ENCODE peak calls at places on chromosome 7, in seven cellular contexts. Q is HepG2, P is T47D, K is K562, I is SK-N-SH, H is GM12878, E is H1. M is an unnamed sample.

GRCh38 chr7:72336887-72337821 is 75.0 kb downstream of the CALN1 start:
- DNase-seq in Q (no peak), P (no peak), K (no peak), I (peak; percentile 36), H (no peak), E (no peak), M (no peak)

GRCh38 chr7:70027864-70028263 is 429.6 kb downstream of the AUTS2 start:
- DNase-seq in Q (no peak), P (no peak), K (no peak), I (no peak), H (no peak), E (no peak), M (no peak)

GRCh38 chr7:84073476-84073875 is 121.1 kb downstream of the SEMA3A start:
- DNase-seq in Q (peak; percentile 44), P (no peak), K (no peak), I (no peak), H (no peak), E (no peak), M (no peak)

GRCh38 chr7:2513702-2514101 is 5.9 kb upstream of the LFNG start:
- DNase-seq in Q (no peak), P (no peak), K (no peak), I (peak; percentile 99), H (no peak), E (no peak), M (no peak)

GRCh38 chr7:106659963-106660861 is 746 bp downstream of the CCDC71L start:
- DNase-seq in Q (no peak), P (peak; percentile 77), K (peak; percentile 89), I (peak; percentile 94), H (peak; percentile 51), E (peak; percentile 76), M (peak; percentile 75)

GRCh38 chr7:22821702-22822485 is 755 bp downstream of the TOMM7 start:
- DNase-seq in Q (no peak), P (no peak), K (no peak), I (no peak), H (no peak), E (no peak), M (no peak)

GRCh38 chr7:34672430-34672829 is 14.4 kb downstream of the NPSR1 start:
- DNase-seq in Q (no peak), P (no peak), K (no peak), I (no peak), H (no peak), E (no peak), M (no peak)

GRCh38 chr7:42181566-42181965 is 55.4 kb downstream of the GLI3 start:
- DNase-seq in Q (no peak), P (no peak), K (no peak), I (no peak), H (no peak), E (no peak), M (no peak)

GRCh38 chr7:1080918-1081255 is 7.0 kb upstream of the GPER1 start:
- DNase-seq in Q (no peak), P (no peak), K (no peak), I (no peak), H (no peak), E (no peak), M (no peak)

GRCh38 chr7:75906991-75907667 is 7.8 kb upstream of the POR start:
- DNase-seq in Q (peak; percentile 97), P (no peak), K (no peak), I (no peak), H (no peak), E (no peak), M (no peak)

GRCh38 chr7:36784991-36785940 is 61.0 kb upstream of the AOAH start:
- DNase-seq in Q (no peak), P (no peak), K (no peak), I (no peak), H (peak; percentile 61), E (no peak), M (no peak)

GRCh38 chr7:27174077-27175004 is at the start of gene HOXA10:
- DNase-seq in Q (no peak), P (no peak), K (no peak), I (no peak), H (no peak), E (no peak), M (no peak)

GRCh38 chr7:105011771-105012502 is 2.1 kb upstream of the KMT2E start:
- DNase-seq in Q (no peak), P (no peak), K (no peak), I (no peak), H (no peak), E (no peak), M (no peak)

GRCh38 chr7:17680943-17681351 is 259.3 kb downstream of the SNX13 start:
- DNase-seq in Q (peak; percentile 11), P (no peak), K (no peak), I (no peak), H (no peak), E (no peak), M (peak; percentile 12)

GRCh38 chr7:34086064-34086463 is 180.7 kb downstream of the BMPER start:
- DNase-seq in Q (no peak), P (no peak), K (no peak), I (no peak), H (no peak), E (no peak), M (no peak)

GRCh38 chr7:22433710-22434460 is 66.1 kb downstream of the STEAP1B start:
- DNase-seq in Q (peak; percentile 93), P (no peak), K (peak; percentile 67), I (no peak), H (no peak), E (peak; percentile 33), M (no peak)

GRCh38 chr7:113629244-113629643 is 289.6 kb downstream of the PPP1R3A start:
- DNase-seq in Q (no peak), P (no peak), K (no peak), I (no peak), H (no peak), E (no peak), M (no peak)

GRCh38 chr7:74527842-74528241 is 74.1 kb downstream of the GTF2IRD1 start:
- DNase-seq in Q (no peak), P (no peak), K (no peak), I (no peak), H (no peak), E (no peak), M (no peak)

GRCh38 chr7:6520163-6520981 is 30.9 kb downstream of the GRID2IP start:
- DNase-seq in Q (no peak), P (no peak), K (no peak), I (no peak), H (no peak), E (no peak), M (no peak)

GRCh38 chr7:86534641-86535040 is 109.1 kb upstream of the GRM3 start:
- DNase-seq in Q (no peak), P (no peak), K (no peak), I (no peak), H (no peak), E (no peak), M (no peak)

GRCh38 chr7:108196004-108196403 is 65.8 kb upstream of the LAMB4 start:
- DNase-seq in Q (no peak), P (no peak), K (no peak), I (no peak), H (no peak), E (no peak), M (no peak)

GRCh38 chr7:10998984-10999757 is 25.5 kb downstream of the PHF14 start:
- DNase-seq in Q (peak; percentile 65), P (no peak), K (no peak), I (no peak), H (no peak), E (no peak), M (no peak)

GRCh38 chr7:35570926-35571325 is 124.0 kb downstream of the HERPUD2 start:
- DNase-seq in Q (no peak), P (no peak), K (no peak), I (no peak), H (no peak), E (no peak), M (no peak)

GRCh38 chr7:55130079-55130476 is 111.3 kb downstream of the EGFR start:
- DNase-seq in Q (no peak), P (no peak), K (no peak), I (no peak), H (no peak), E (no peak), M (no peak)
- TF ChIP-seq JUND in Q (no peak), P (no peak), K (no peak), I (no peak), H (no peak), E (no peak), M (no peak)

GRCh38 chr7:29639887-29640600 is 76.4 kb downstream of the PRR15 start:
- DNase-seq in Q (no peak), P (no peak), K (no peak), I (no peak), H (no peak), E (no peak), M (no peak)
- TF ChIP-seq JUND in Q (no peak), P (no peak), K (no peak), I (no peak), H (no peak), E (no peak), M (no peak)

DNA sequence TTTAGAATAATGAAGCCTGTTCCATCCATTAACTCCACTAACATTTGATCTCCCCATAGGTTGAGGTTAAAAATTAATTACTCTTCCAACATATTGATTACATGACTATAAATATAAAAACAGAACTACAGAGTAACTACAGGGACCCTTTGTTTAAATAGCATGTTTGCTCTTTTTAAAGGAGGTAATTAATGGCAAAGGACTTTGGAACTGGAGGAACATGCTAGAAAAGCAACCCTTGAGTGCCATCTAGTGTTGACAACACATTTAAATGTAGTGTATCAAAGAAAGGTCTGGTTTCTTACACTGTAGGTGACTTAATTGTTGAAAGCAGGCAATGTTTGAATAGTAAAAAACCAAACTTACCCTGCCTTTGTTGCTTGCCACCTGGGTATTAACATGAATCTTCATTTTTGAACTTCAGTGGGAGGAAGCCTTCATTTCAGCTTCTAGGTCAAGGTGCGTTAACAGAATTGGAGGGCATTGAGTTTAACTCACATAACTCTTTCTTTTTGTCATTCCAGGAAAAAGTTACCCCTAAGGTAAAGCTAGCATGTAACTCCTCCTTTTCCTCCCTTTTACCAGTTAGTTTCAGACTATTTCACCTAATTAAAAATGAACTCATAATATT is 52.6 kb upstream of the CAPZA2 start:
- DNase-seq in Q (peak; percentile 92), P (no peak), K (peak; percentile 41), I (peak; percentile 47), H (no peak), E (no peak), M (peak; percentile 67)
- TF ChIP-seq JUND in Q (no peak), P (no peak), K (no peak), I (no peak), H (no peak), E (no peak), M (no peak)

DNA sequence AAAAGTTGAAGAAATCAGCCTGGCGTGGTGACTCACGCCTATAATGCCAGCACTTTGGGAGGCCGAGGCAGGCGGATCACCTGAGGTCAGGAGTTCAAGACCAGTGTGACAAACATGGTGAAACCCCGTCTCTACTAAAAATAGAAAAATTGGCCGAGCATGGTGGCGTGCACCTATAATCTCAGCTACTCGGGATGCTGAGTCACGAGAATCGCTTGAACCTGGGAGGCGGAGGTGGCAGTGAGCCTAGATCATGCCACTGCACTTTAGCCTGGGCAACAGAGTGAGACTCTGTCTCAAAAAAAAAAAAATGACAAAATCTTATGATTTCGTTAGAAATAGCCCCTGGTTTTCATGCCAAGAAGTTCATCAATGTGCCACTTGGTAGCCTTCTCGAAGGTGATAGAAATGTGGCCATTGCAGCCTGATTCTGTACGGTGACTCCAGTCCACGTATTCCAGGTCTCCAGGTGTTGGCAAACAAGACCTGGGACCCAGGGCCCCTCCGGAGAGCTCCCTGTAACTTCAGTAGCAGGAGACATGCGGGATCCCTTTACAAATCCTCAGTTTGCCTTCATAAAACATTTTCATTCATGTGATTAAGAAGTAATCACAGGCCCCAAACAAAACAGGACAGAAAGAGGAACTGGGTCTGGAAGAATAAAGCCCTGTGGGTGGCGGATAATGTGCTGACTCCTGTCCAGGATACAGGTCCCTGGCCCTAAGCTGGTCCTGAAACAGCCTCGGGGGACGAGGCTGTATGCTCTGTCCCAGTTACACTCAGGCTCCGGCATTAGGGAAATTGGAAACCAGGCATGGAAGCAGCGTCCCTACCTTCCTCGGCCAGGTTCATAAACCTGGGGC is 207.3 kb upstream of the SH2B2 start:
- DNase-seq in Q (peak; percentile 10), P (no peak), K (no peak), I (no peak), H (no peak), E (no peak), M (no peak)
- TF ChIP-seq JUND in Q (no peak), P (no peak), K (peak; percentile 2), I (no peak), H (no peak), E (no peak), M (peak; percentile 66)

M was measured in HCT116.